ENCODE peak calls at places on chromosomes 13 and 19, in six cellular contexts. A, H, L, P, W and S are unnamed samples.
A peak's percentile ranks its signal among the peaks of the same experiment; 100 is the strongest.

GRCh38 chr13:36074659-36075058 is 56.5 kb downstream of the DCLK1 start:
- DNase-seq in A (no peak), P (peak; percentile 12), W (no peak), H (no peak), L (no peak), S (peak; percentile 40)

GRCh38 chr19:16496613-16496983 is 404 bp downstream of the C19orf44 start:
- DNase-seq in P (peak; percentile 45), L (no peak), W (peak; percentile 54), A (peak; percentile 16), H (no peak), S (peak; percentile 51)

GRCh38 chr13:74230984-74231443 is 96.8 kb upstream of the KLF12 start:
- DNase-seq in L (no peak), A (no peak), H (no peak), P (no peak), W (no peak), S (no peak)

GRCh38 chr19:20278342-20278741 is 111.3 kb downstream of the ZNF486 start:
- DNase-seq in P (no peak), L (no peak), A (peak; percentile 50), H (no peak), W (peak; percentile 52), S (no peak)

GRCh38 chr19:1027020-1027952 is 878 bp downstream of the CNN2 start:
- DNase-seq in L (no peak), H (no peak), A (peak; percentile 17), W (peak; percentile 28), P (no peak), S (peak; percentile 45)

GRCh38 chr13:82569581-82569980 is 1312.7 kb downstream of the SLITRK1 start:
- DNase-seq in H (no peak), L (no peak), W (no peak), A (no peak), P (no peak), S (no peak)

GRCh38 chr19:20162821-20163220 is 4.2 kb upstream of the ZNF486 start:
- DNase-seq in H (no peak), W (no peak), A (no peak), P (no peak), L (no peak), S (no peak)

GRCh38 chr13:23794267-23795161 is 94.7 kb downstream of the MIPEP start:
- DNase-seq in L (peak; percentile 34), W (peak; percentile 83), H (no peak), A (no peak), P (no peak), S (peak; percentile 56)

GRCh38 chr13:114230117-114230516 is 4.6 kb upstream of the CDC16 start:
- DNase-seq in L (no peak), H (no peak), A (no peak), P (no peak), W (peak; percentile 45), S (no peak)

GRCh38 chr13:110989331-110989730 is 74.5 kb upstream of the ANKRD10 start:
- DNase-seq in P (no peak), W (peak; percentile 58), A (no peak), H (no peak), L (no peak), S (no peak)

GRCh38 chr13:93635687-93636086 is 409.1 kb downstream of the GPC6 start:
- DNase-seq in P (no peak), L (no peak), W (peak; percentile 9), A (no peak), H (no peak), S (peak; percentile 41)

GRCh38 chr13:60787083-60787482 is 390.1 kb downstream of the TDRD3 start:
- DNase-seq in L (no peak), W (no peak), H (no peak), A (no peak), P (no peak), S (no peak)

GRCh38 chr13:30375436-30375835 is 46.9 kb upstream of the UBE2L5 start:
- DNase-seq in P (no peak), H (no peak), W (no peak), L (no peak), A (no peak), S (no peak)

GRCh38 chr19:4987286-4987685 is 18.4 kb downstream of the KDM4B start:
- DNase-seq in W (no peak), P (no peak), A (no peak), L (no peak), H (no peak), S (no peak)

GRCh38 chr19:19661675-19662251 is 1.7 kb downstream of the ATP13A1 start:
- DNase-seq in P (no peak), H (no peak), A (no peak), W (peak; percentile 49), L (no peak), S (no peak)

GRCh38 chr13:113140677-113141590 is 17.5 kb upstream of the PROZ start:
- DNase-seq in H (no peak), A (no peak), P (no peak), L (no peak), W (no peak), S (no peak)

GRCh38 chr19:58476498-58477015 is 405 bp downstream of the ZNF446 start:
- DNase-seq in H (no peak), A (peak; percentile 30), L (no peak), P (no peak), W (peak; percentile 18), S (peak; percentile 23)

GRCh38 chr19:10643166-10643967 is 10.8 kb upstream of the ILF3 start:
- DNase-seq in L (no peak), A (no peak), H (no peak), W (no peak), P (no peak), S (no peak)